ENCODE peak calls at places on chromosomes 7 and 10, in four cellular contexts. K, Z, V and Y are unnamed samples.

GRCh38 chr10:62511656-62512055 is 137.5 kb downstream of the ZNF365 start:
- DNase-seq in K (no peak), Z (peak), V (no peak), Y (no peak)

GRCh38 chr10:11743461-11744338 is 1.5 kb downstream of the ECHDC3 start:
- DNase-seq in K (no peak), Z (no peak), V (no peak), Y (no peak)

GRCh38 chr10:3525832-3526449 is 259.1 kb downstream of the KLF6 start:
- DNase-seq in K (no peak), Z (no peak), V (peak), Y (no peak)

GRCh38 chr7:6489612-6490011 is 41.9 kb upstream of the DAGLB start:
- DNase-seq in K (no peak), Z (no peak), V (peak), Y (no peak)

GRCh38 chr7:131633342-131633843 is 77.0 kb upstream of the PODXL start:
- DNase-seq in K (no peak), Z (no peak), V (no peak), Y (no peak)

GRCh38 chr7:33905389-33906032 is at the start of gene BMPER:
- DNase-seq in K (no peak), Z (no peak), V (no peak), Y (peak)

GRCh38 chr10:105148921-105149320 is 507.8 kb downstream of the SORCS3 start:
- DNase-seq in K (no peak), Z (no peak), V (no peak), Y (no peak)

GRCh38 chr10:90484518-90484917 is 373.3 kb downstream of the HTR7 start:
- DNase-seq in K (no peak), Z (no peak), V (no peak), Y (peak)

GRCh38 chr10:112435013-112435619 is 11.6 kb downstream of the ZDHHC6 start:
- DNase-seq in K (no peak), Z (no peak), V (peak), Y (no peak)

GRCh38 chr7:74187915-74188675 is 13.9 kb downstream of the EIF4H start:
- DNase-seq in K (no peak), Z (no peak), V (no peak), Y (no peak)

GRCh38 chr10:47372726-47373125 is 11.4 kb downstream of the ZNF488 start:
- DNase-seq in K (no peak), Z (no peak), V (no peak), Y (no peak)

GRCh38 chr7:148527717-148528168 is 62.8 kb upstream of the C7orf33 start:
- DNase-seq in K (peak), Z (peak), V (peak), Y (peak)

GRCh38 chr7:134931487-134931886 is 54.8 kb upstream of the AGBL3 start:
- DNase-seq in K (no peak), Z (no peak), V (no peak), Y (no peak)

GRCh38 chr10:32055478-32056135 is 618 bp downstream of the KIF5B start:
- DNase-seq in K (no peak), Z (no peak), V (peak), Y (peak)

GRCh38 chr10:68073631-68074403 is 1.3 kb downstream of the HERC4 start:
- DNase-seq in K (no peak), Z (no peak), V (no peak), Y (no peak)

GRCh38 chr10:5694573-5694972 is 9.9 kb downstream of the TASOR2 start:
- DNase-seq in K (no peak), Z (no peak), V (no peak), Y (no peak)

GRCh38 chr7:53351681-53352080 is 316.2 kb downstream of the POM121L12 start:
- DNase-seq in K (no peak), Z (no peak), V (no peak), Y (no peak)

GRCh38 chr7:18455644-18456043 is 39.9 kb upstream of the HDAC9 start:
- DNase-seq in K (no peak), Z (no peak), V (no peak), Y (no peak)

GRCh38 chr10:31847518-31847917 is 81.1 kb downstream of the ARHGAP12 start:
- DNase-seq in K (no peak), Z (no peak), V (no peak), Y (no peak)

GRCh38 chr7:85602196-85602595 is 415.3 kb upstream of the SEMA3D start:
- DNase-seq in K (no peak), Z (no peak), V (no peak), Y (no peak)

GRCh38 chr7:20825555-20825954 is 38.9 kb upstream of the SP8 start:
- DNase-seq in K (no peak), Z (no peak), V (no peak), Y (no peak)

GRCh38 chr7:27095897-27096755 is at the start of gene HOXA1:
- DNase-seq in K (no peak), Z (peak), V (peak), Y (no peak)

GRCh38 chr10:99551158-99551557 is 18.4 kb downstream of the NKX2-3 start:
- DNase-seq in K (no peak), Z (no peak), V (no peak), Y (no peak)

GRCh38 chr10:49164587-49165188 is 23.5 kb downstream of the TMEM273 start:
- DNase-seq in K (no peak), Z (no peak), V (peak), Y (peak)

GRCh38 chr7:77933394-77933793 is 134.8 kb downstream of the PHTF2 start:
- DNase-seq in K (no peak), Z (no peak), V (no peak), Y (no peak)

GRCh38 chr7:142434666-142435174 is 176.9 kb upstream of the PRSS58 start:
- DNase-seq in K (no peak), Z (no peak), V (no peak), Y (no peak)

GRCh38 chr10:102776779-102777417 is 33.1 kb downstream of the WBP1L start:
- DNase-seq in K (peak), Z (no peak), V (peak), Y (peak)

DNA sequence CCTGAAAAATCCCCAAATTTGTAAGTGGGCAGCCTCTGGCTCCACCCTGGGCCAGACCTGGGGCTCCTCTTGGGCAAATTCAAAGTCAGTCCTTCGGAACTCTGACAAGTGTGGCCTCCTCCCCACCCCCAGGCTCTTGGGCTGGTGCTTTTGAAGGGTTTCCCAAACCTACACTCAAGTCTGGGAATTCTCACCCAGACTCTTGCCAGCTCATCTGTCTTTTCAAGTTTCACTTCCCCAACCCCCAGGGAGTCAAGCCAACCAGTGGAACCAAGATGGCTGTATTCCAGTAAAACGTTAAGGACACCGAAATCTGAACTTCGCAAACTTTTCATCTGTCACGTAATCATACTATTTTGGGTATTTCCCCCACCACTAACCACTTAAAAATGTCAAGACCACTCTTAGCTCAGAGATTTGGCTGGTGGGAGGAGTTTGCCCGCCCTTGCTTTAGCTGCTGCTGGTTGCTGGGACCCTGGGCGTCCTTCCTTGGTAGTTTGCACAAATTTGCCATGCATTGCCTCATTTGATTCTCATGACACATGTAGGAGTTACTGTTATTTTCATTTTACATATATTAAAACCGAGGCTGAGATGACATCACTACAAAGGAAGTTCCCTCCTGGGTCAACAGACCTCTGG is 1.7 kb upstream of the MYO1G start:
- DNase-seq in K (no peak), Z (peak), V (no peak), Y (no peak)
- H3K9ac ChIP-seq in K (no peak), Z (peak), V (no peak), Y (no peak)

GRCh38 chr10:57898231-57898630 is 369.5 kb downstream of the IPMK start:
- DNase-seq in K (peak), Z (no peak), V (no peak), Y (no peak)
- TF ChIP-seq SUZ12 in K (no peak), Z (no peak), V (no peak), Y (no peak)

GRCh38 chr7:50866343-50867047 is 83.8 kb upstream of the GRB10 start:
- DNase-seq in K (peak), Z (no peak), V (no peak), Y (peak)
- H3K4me3 ChIP-seq in K (peak), Z (no peak), V (no peak), Y (no peak)

GRCh38 chr10:33334839-33335549 is 527 bp upstream of the NRP1 start:
- DNase-seq in K (no peak), Z (no peak), V (peak), Y (peak)
- H3K9ac ChIP-seq in K (no peak), Z (no peak), V (peak), Y (peak)

DNA sequence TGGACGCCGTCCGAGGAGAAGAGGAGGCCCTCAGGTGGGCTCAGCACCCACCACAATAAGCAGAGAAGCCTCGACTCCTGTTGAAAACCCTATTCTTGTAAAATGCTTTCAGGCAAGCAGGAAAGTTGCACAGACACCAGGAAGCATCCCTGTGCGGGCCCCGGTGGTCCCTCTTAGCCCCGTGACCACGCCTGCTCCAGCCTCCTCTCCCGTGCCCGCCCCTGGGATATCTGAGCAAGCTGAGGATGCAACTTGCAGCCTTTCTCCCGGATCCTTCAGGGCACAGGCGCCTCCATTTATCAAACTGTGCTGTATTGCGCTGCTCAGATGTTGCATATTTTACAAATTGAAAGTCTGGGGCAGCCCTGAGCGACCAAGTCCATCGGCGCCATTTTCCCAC is 72.7 kb downstream of the CFAP46 start:
- DNase-seq in K (no peak), Z (no peak), V (no peak), Y (no peak)
- TF ChIP-seq SUZ12 in K (no peak), Z (no peak), V (no peak), Y (no peak)

DNA sequence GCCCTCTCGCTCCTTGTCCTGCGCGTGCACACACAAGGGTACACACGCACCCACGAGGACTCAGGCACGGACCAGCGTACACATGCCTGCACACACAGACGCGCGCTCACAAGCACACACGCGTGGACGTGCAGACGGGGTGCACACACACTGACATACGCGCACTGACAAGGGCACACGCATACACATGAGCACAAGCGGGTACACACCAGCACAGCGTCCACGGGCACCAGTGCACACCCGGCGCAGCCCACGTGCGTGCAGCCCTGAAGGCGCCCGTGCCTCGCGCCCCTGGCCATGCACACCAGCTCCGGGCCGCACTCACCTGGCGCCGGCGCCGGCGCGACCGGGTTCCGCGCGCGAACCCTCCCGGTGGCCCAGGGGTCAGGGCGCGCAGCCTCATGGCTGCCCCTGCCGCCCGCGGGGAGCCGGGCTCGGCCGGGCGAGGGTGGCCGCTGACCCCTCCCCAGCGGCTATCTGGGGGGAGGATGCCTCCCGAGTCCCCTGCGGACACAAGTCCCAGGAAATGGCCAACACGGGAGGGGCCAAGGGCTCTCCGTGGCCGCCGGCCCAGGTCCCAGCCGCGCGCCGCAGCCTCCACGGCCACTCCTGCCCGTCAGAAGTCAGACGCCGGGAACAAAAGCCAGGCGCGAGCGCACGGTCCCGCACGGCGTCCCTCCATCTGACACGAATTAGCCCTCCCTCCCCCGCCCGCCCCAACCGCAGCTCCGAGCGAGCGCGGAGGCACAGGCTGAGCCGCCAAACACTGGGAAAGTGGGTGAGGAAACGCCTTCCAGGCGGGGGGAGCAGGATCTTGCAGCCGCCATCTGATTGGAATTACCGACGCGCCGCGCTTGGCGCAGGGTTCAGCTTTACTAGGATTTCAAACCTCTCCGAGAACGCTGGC is 45.0 kb downstream of the TNS3 start:
- DNase-seq in K (no peak), Z (no peak), V (no peak), Y (no peak)
- H3K4me3 ChIP-seq in K (peak), Z (no peak), V (peak), Y (peak)

DNA sequence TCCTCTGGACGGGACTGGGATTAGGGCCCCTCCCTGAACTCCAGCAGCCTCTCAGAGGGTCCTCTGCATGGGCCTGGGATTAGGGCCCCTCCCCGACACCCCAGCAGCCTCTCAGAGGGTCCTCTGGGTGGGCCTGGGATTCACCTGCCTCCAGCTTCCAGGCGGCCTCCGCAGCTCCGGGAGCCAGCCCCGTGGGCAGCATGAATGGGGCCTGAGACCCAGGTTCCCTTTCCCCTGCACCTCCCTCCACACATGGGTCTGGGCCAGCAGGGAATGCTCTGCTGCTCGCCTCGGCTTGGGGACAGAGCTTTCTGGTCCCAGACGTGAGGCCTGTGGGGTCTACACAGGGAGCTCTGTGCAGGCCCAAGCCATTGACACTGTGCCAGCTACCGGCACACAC is 5.5 kb downstream of the TUBGCP2 start:
- DNase-seq in K (no peak), Z (no peak), V (no peak), Y (no peak)
- H3K9ac ChIP-seq in K (no peak), Z (no peak), V (no peak), Y (no peak)

DNA sequence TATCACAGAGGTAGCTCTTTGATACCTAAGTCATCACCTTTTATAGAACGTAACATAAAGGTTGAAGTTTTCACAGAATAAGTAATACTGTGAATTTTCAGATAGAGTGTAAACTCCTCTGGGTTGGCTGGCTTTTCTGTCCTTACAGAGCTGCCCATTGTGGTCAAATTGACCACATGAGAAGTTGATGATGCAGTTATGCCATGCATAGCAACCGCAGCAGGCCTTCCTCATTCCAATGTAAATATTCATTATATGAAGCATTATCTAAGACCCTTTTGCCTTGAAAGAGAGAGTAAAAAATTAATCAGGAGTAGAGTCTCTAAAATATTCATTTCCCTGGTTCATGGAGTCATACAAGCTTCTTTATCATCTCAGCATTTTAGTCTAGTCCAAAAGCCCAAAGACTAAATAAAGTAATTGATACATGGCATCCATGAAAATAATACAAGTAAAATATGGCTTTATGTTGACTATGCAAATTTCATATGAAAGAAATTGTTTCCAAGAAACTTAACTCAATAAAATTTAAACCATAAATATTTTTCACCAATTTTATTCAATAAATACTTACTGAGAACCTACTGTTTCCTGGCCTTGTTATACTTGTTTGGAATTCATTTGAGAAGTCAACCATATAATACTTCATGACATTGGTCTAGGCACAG is 516.4 kb downstream of the PCDH15 start:
- DNase-seq in K (no peak), Z (no peak), V (no peak), Y (no peak)
- TF ChIP-seq SUZ12 in K (no peak), Z (no peak), V (no peak), Y (no peak)

DNA sequence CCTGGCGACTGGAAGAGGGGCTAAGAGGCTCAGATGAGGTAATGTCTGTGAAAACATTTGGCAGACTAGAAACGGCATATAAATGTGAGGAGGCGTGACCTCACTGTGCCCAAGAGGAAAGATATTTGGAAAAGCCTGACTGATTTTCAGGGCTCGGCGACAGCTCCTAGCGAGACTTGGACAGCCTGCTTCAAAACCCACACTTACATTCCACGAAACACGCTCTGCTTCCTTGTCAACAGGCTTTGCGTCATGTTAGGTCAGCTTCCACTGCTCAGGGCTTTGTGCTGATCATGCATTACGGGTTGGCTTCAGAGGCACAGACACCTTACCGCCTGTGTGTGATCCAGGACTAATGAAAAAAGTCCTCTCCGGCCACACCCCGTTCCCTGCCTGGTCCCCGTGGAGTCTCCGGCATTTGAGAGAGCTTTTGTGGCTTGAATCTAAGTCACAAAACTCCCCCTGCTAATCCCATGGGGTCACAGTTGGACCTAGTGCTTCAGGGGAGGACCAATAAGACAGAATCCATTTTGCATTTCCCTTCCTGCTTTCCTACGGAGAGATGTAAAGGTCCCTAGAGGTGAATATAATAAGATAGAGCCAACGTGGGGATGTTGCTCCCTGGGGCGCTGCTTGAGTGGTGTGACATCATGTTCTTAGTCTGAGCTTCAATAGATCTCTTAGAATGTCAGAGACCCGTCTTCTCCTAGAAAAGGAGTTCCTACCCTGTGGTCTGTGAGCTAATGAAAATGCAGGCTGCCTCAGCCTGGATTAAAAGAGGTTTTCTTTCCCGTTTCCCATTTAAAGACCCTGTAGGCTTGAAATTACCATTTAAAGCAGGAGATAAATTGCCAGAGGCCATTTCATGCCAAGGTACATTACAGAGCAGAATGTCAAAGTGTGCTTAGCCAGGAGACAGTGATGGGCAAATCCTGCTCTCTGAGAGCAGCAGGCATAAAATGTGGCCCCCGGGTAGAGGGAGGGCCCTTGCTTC is 25.4 kb downstream of the FGFBP3 start:
- DNase-seq in K (no peak), Z (no peak), V (peak), Y (no peak)
- H3K4me3 ChIP-seq in K (peak), Z (no peak), V (peak), Y (peak)

GRCh38 chr7:151245360-151246160 is 2.9 kb downstream of the SMARCD3 start:
- DNase-seq in K (no peak), Z (no peak), V (no peak), Y (no peak)
- H3K9ac ChIP-seq in K (no peak), Z (no peak), V (no peak), Y (peak)